ENCODE peak calls at places on chromosomes 1 and 21, in six cellular contexts. One of them, this sample, is unnamed.

GRCh38 chr1:205065666-205066065 is 18.6 kb downstream of the TMEM81 start:
- DNase-seq in dorsolateral prefrontal cortex: peak
- DNase-seq in astrocyte of the spinal cord: no peak
- DNase-seq in psoas muscle: peak
- DNase-seq in transverse colon: no peak
- DNase-seq in kidney epithelial cell: no peak
- DNase-seq in this sample: no peak

GRCh38 chr21:35528109-35529042 is 479.3 kb upstream of the RUNX1 start:
- DNase-seq in dorsolateral prefrontal cortex: no peak
- DNase-seq in astrocyte of the spinal cord: no peak
- DNase-seq in psoas muscle: peak
- DNase-seq in transverse colon: peak
- DNase-seq in kidney epithelial cell: no peak
- DNase-seq in this sample: no peak

GRCh38 chr1:62437273-62437945 is 560 bp downstream of the USP1 start:
- DNase-seq in dorsolateral prefrontal cortex: no peak
- DNase-seq in astrocyte of the spinal cord: peak
- DNase-seq in psoas muscle: no peak
- DNase-seq in transverse colon: no peak
- DNase-seq in kidney epithelial cell: no peak
- DNase-seq in this sample: no peak

GRCh38 chr1:226603976-226604845 is 55.6 kb downstream of the STUM start:
- DNase-seq in dorsolateral prefrontal cortex: no peak
- DNase-seq in astrocyte of the spinal cord: no peak
- DNase-seq in psoas muscle: no peak
- DNase-seq in transverse colon: no peak
- DNase-seq in kidney epithelial cell: no peak
- DNase-seq in this sample: no peak

GRCh38 chr1:98398092-98398491 is 263.4 kb upstream of the SNX7 start:
- DNase-seq in dorsolateral prefrontal cortex: no peak
- DNase-seq in astrocyte of the spinal cord: no peak
- DNase-seq in psoas muscle: no peak
- DNase-seq in transverse colon: no peak
- DNase-seq in kidney epithelial cell: no peak
- DNase-seq in this sample: no peak

GRCh38 chr1:198068280-198068679 is 88.5 kb upstream of the NEK7 start:
- DNase-seq in dorsolateral prefrontal cortex: no peak
- DNase-seq in astrocyte of the spinal cord: no peak
- DNase-seq in psoas muscle: no peak
- DNase-seq in transverse colon: no peak
- DNase-seq in kidney epithelial cell: no peak
- DNase-seq in this sample: no peak

GRCh38 chr1:93822710-93823425 is 56.1 kb downstream of the DNTTIP2 start:
- DNase-seq in dorsolateral prefrontal cortex: no peak
- DNase-seq in astrocyte of the spinal cord: no peak
- DNase-seq in psoas muscle: no peak
- DNase-seq in transverse colon: no peak
- DNase-seq in kidney epithelial cell: no peak
- DNase-seq in this sample: no peak

GRCh38 chr1:180962178-180962577 is 49.5 kb downstream of the KIAA1614 start:
- DNase-seq in dorsolateral prefrontal cortex: no peak
- DNase-seq in astrocyte of the spinal cord: no peak
- DNase-seq in psoas muscle: no peak
- DNase-seq in transverse colon: peak
- DNase-seq in kidney epithelial cell: no peak
- DNase-seq in this sample: no peak

GRCh38 chr1:224503161-224504118 is 68.8 kb upstream of the WDR26 start:
- DNase-seq in dorsolateral prefrontal cortex: peak
- DNase-seq in astrocyte of the spinal cord: peak
- DNase-seq in psoas muscle: peak
- DNase-seq in transverse colon: peak
- DNase-seq in kidney epithelial cell: peak
- DNase-seq in this sample: no peak

GRCh38 chr1:19688041-19688842 is 23.6 kb downstream of the HTR6 start:
- DNase-seq in dorsolateral prefrontal cortex: no peak
- DNase-seq in astrocyte of the spinal cord: no peak
- DNase-seq in psoas muscle: no peak
- DNase-seq in transverse colon: no peak
- DNase-seq in kidney epithelial cell: no peak
- DNase-seq in this sample: no peak

GRCh38 chr1:231584117-231584516 is 42.5 kb upstream of the DISC1 start:
- DNase-seq in dorsolateral prefrontal cortex: no peak
- DNase-seq in astrocyte of the spinal cord: peak
- DNase-seq in psoas muscle: no peak
- DNase-seq in transverse colon: no peak
- DNase-seq in kidney epithelial cell: peak
- DNase-seq in this sample: no peak

GRCh38 chr21:30487336-30487735 is at the start of gene KRTAP19-2:
- DNase-seq in dorsolateral prefrontal cortex: no peak
- DNase-seq in astrocyte of the spinal cord: no peak
- DNase-seq in psoas muscle: no peak
- DNase-seq in transverse colon: no peak
- DNase-seq in kidney epithelial cell: no peak
- DNase-seq in this sample: no peak

GRCh38 chr1:156858555-156858956 is 361 bp downstream of the INSRR start:
- DNase-seq in dorsolateral prefrontal cortex: no peak
- DNase-seq in astrocyte of the spinal cord: no peak
- DNase-seq in psoas muscle: no peak
- DNase-seq in transverse colon: no peak
- DNase-seq in kidney epithelial cell: no peak
- DNase-seq in this sample: no peak

GRCh38 chr1:157370698-157371097 is 181.6 kb downstream of the FCRL5 start:
- DNase-seq in dorsolateral prefrontal cortex: no peak
- DNase-seq in astrocyte of the spinal cord: no peak
- DNase-seq in psoas muscle: no peak
- DNase-seq in transverse colon: no peak
- DNase-seq in kidney epithelial cell: no peak
- DNase-seq in this sample: no peak

GRCh38 chr1:63112155-63112914 is 210.0 kb upstream of the FOXD3 start:
- DNase-seq in dorsolateral prefrontal cortex: no peak
- DNase-seq in astrocyte of the spinal cord: peak
- DNase-seq in psoas muscle: no peak
- DNase-seq in transverse colon: no peak
- DNase-seq in kidney epithelial cell: peak
- DNase-seq in this sample: no peak

GRCh38 chr1:24751833-24752232 is 6.6 kb downstream of the CLIC4 start:
- DNase-seq in dorsolateral prefrontal cortex: no peak
- DNase-seq in astrocyte of the spinal cord: no peak
- DNase-seq in psoas muscle: no peak
- DNase-seq in transverse colon: no peak
- DNase-seq in kidney epithelial cell: no peak
- DNase-seq in this sample: no peak

GRCh38 chr1:193660428-193660827 is 474.0 kb upstream of the B3GALT2 start:
- DNase-seq in dorsolateral prefrontal cortex: no peak
- DNase-seq in astrocyte of the spinal cord: no peak
- DNase-seq in psoas muscle: no peak
- DNase-seq in transverse colon: no peak
- DNase-seq in kidney epithelial cell: no peak
- DNase-seq in this sample: no peak

GRCh38 chr1:162635418-162635817 is 3.2 kb downstream of the DDR2 start:
- DNase-seq in dorsolateral prefrontal cortex: no peak
- DNase-seq in astrocyte of the spinal cord: no peak
- DNase-seq in psoas muscle: no peak
- DNase-seq in transverse colon: no peak
- DNase-seq in kidney epithelial cell: no peak
- DNase-seq in this sample: no peak

GRCh38 chr1:203677771-203678170 is 51.1 kb downstream of the ATP2B4 start:
- DNase-seq in dorsolateral prefrontal cortex: no peak
- DNase-seq in astrocyte of the spinal cord: no peak
- DNase-seq in psoas muscle: no peak
- DNase-seq in transverse colon: no peak
- DNase-seq in kidney epithelial cell: no peak
- DNase-seq in this sample: no peak

GRCh38 chr1:32539584-32540571 is 651 bp downstream of the ZBTB8A start:
- DNase-seq in dorsolateral prefrontal cortex: no peak
- DNase-seq in astrocyte of the spinal cord: peak
- DNase-seq in psoas muscle: peak
- DNase-seq in transverse colon: peak
- DNase-seq in kidney epithelial cell: no peak
- DNase-seq in this sample: no peak

GRCh38 chr1:32540589-32540988 is 1.4 kb downstream of the ZBTB8A start:
- DNase-seq in dorsolateral prefrontal cortex: no peak
- DNase-seq in astrocyte of the spinal cord: no peak
- DNase-seq in psoas muscle: no peak
- DNase-seq in transverse colon: no peak
- DNase-seq in kidney epithelial cell: no peak
- DNase-seq in this sample: no peak

GRCh38 chr1:32536764-32537163 is 2.5 kb upstream of the ZBTB8A start:
- DNase-seq in dorsolateral prefrontal cortex: no peak
- DNase-seq in astrocyte of the spinal cord: no peak
- DNase-seq in psoas muscle: no peak
- DNase-seq in transverse colon: no peak
- DNase-seq in kidney epithelial cell: no peak
- DNase-seq in this sample: no peak

GRCh38 chr1:32541064-32541566 is 1.9 kb downstream of the ZBTB8A start:
- DNase-seq in dorsolateral prefrontal cortex: no peak
- DNase-seq in astrocyte of the spinal cord: no peak
- DNase-seq in psoas muscle: no peak
- DNase-seq in transverse colon: no peak
- DNase-seq in kidney epithelial cell: no peak
- DNase-seq in this sample: no peak

DNA sequence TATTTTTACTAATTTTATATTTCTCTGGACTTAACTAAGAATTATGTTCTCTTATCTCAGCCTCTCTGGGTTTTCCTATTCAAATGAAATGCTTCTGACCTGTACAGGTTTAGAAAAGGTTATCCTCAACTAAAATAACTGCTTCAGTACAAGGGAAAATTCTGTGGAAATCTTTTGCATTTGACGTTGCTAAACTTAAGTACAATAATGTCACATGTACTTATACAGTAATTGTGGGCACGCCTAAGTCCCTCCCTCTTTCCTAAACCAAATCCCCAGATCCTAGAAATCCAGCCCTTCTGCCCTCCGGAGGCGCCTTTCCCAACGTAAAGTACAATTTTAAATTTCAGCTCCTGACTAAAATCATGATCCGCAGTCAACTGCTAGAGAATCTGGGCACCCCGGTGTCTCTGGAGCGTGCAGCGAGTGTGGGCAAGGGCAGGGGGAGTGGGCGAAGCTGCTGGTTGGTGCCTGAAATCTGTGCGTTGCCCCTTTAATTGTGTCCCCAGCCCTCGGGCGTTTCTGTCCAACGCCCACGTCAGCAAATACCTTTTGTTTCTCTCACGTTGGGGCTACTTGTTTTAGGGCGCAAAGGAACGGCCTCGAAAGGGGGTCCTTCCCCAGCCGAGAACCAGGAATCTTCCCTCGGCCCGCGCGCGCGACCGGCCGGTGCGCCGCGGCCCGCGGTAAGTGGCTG is at the start of gene ZBTB8A:
- DNase-seq in dorsolateral prefrontal cortex: peak
- DNase-seq in astrocyte of the spinal cord: peak
- DNase-seq in psoas muscle: peak
- DNase-seq in transverse colon: peak
- DNase-seq in kidney epithelial cell: peak
- DNase-seq in this sample: no peak
- TF ChIP-seq CTCF in dorsolateral prefrontal cortex: no peak
- TF ChIP-seq CTCF in astrocyte of the spinal cord: no peak
- TF ChIP-seq CTCF in psoas muscle: no peak
- TF ChIP-seq CTCF in transverse colon: no peak
- TF ChIP-seq CTCF in kidney epithelial cell: no peak
- TF ChIP-seq CTCF in this sample: no peak

GRCh38 chr1:110384581-110385321 is 6.1 kb downstream of the SLC16A4 start:
- DNase-seq in dorsolateral prefrontal cortex: no peak
- DNase-seq in astrocyte of the spinal cord: no peak
- DNase-seq in psoas muscle: no peak
- DNase-seq in transverse colon: peak
- DNase-seq in kidney epithelial cell: no peak
- DNase-seq in this sample: no peak

GRCh38 chr1:110387048-110387748 is 3.6 kb downstream of the SLC16A4 start:
- DNase-seq in dorsolateral prefrontal cortex: no peak
- DNase-seq in astrocyte of the spinal cord: no peak
- DNase-seq in psoas muscle: no peak
- DNase-seq in transverse colon: no peak
- DNase-seq in kidney epithelial cell: no peak
- DNase-seq in this sample: no peak

GRCh38 chr1:110380667-110381283 is 10.1 kb downstream of the SLC16A4 start:
- DNase-seq in dorsolateral prefrontal cortex: no peak
- DNase-seq in astrocyte of the spinal cord: peak
- DNase-seq in psoas muscle: no peak
- DNase-seq in transverse colon: no peak
- DNase-seq in kidney epithelial cell: no peak
- DNase-seq in this sample: no peak

GRCh38 chr1:110383311-110383990 is 7.4 kb downstream of the SLC16A4 start:
- DNase-seq in dorsolateral prefrontal cortex: no peak
- DNase-seq in astrocyte of the spinal cord: no peak
- DNase-seq in psoas muscle: no peak
- DNase-seq in transverse colon: no peak
- DNase-seq in kidney epithelial cell: no peak
- DNase-seq in this sample: no peak

DNA sequence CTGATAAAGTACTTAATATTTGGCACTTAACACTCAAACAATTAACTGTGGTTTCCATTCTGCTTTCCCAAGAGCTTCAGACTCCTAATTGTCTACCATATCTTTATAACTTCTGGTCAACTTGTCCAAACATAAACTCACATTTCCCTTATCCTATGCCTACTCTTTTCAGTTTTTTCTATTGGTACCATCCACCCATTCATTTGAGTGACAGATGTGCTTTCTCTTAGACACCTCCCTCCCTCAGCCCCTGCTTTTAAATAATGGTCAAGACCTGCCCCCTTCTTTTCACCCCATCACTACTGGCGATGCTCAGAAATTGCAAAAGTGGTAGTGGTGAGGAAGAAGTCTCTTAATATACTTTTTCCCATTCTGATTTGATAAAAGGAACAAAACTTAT is 5.5 kb downstream of the SLC16A4 start:
- DNase-seq in dorsolateral prefrontal cortex: no peak
- DNase-seq in astrocyte of the spinal cord: no peak
- DNase-seq in psoas muscle: no peak
- DNase-seq in transverse colon: no peak
- DNase-seq in kidney epithelial cell: no peak
- DNase-seq in this sample: no peak
- H3K4me3 ChIP-seq in dorsolateral prefrontal cortex: no peak
- H3K4me3 ChIP-seq in astrocyte of the spinal cord: no peak
- H3K4me3 ChIP-seq in psoas muscle: no peak
- H3K4me3 ChIP-seq in transverse colon: no peak
- H3K4me3 ChIP-seq in kidney epithelial cell: no peak
- H3K4me3 ChIP-seq in this sample: no peak

GRCh38 chr1:117633068-117633345 is 27.2 kb downstream of the TENT5C start:
- DNase-seq in dorsolateral prefrontal cortex: no peak
- DNase-seq in astrocyte of the spinal cord: no peak
- DNase-seq in psoas muscle: no peak
- DNase-seq in transverse colon: no peak
- DNase-seq in kidney epithelial cell: no peak
- DNase-seq in this sample: no peak
- TF ChIP-seq CTCF in dorsolateral prefrontal cortex: no peak
- TF ChIP-seq CTCF in astrocyte of the spinal cord: no peak
- TF ChIP-seq CTCF in psoas muscle: no peak
- TF ChIP-seq CTCF in transverse colon: no peak
- TF ChIP-seq CTCF in kidney epithelial cell: no peak
- TF ChIP-seq CTCF in this sample: no peak

DNA sequence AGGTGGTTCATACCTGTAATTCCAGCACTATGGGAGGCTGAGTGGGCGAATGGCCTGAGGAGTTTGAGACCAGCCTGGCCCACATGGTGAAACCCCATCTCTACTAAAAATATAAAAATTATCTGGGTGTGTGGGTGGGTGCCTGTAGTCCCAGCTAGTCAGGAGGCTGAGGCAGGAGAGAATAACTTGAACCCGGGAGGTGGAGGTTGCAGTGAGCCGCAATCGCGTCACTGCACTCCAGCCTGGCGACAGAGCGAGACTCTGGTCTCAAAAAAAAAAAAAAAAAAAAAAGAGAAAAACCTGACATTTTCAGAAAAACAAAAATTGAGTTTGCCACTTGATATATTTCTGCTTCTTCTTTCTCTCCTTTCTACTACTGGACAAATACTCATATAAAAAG is 24.3 kb downstream of the CA6 start:
- DNase-seq in dorsolateral prefrontal cortex: no peak
- DNase-seq in astrocyte of the spinal cord: no peak
- DNase-seq in psoas muscle: no peak
- DNase-seq in transverse colon: no peak
- DNase-seq in kidney epithelial cell: no peak
- DNase-seq in this sample: no peak
- H3K4me3 ChIP-seq in dorsolateral prefrontal cortex: no peak
- H3K4me3 ChIP-seq in astrocyte of the spinal cord: no peak
- H3K4me3 ChIP-seq in psoas muscle: no peak
- H3K4me3 ChIP-seq in transverse colon: no peak
- H3K4me3 ChIP-seq in kidney epithelial cell: no peak
- H3K4me3 ChIP-seq in this sample: no peak

This sample was measured in epithelial cell of proximal tubule.